ENCODE peak calls at places on chromosomes 5 and 9, in nine cellular contexts. B, G, T, W, F, M, K, S and X are unnamed samples.
A peak's percentile ranks its signal among the peaks of the same experiment; 100 is the strongest.

GRCh38 chr9:33225319-33226152 is 14.4 kb upstream of the SPINK4 start:
- DNase-seq in B (peak; percentile 78), G (no peak), T (no peak), W (no peak), F (peak; percentile 60), M (peak; percentile 50), K (no peak), S (peak; percentile 84), X (no peak)

GRCh38 chr5:67813879-67814539 is 401.5 kb upstream of the PIK3R1 start:
- DNase-seq in B (no peak), G (no peak), T (no peak), W (no peak), F (no peak), M (no peak), K (no peak), S (no peak), X (no peak)

GRCh38 chr5:16616536-16617271 is at the start of gene RETREG1:
- DNase-seq in B (peak; percentile 71), G (peak; percentile 49), T (peak; percentile 73), W (peak; percentile 93), F (peak; percentile 72), M (peak; percentile 19), K (peak; percentile 82), S (no peak), X (no peak)

GRCh38 chr9:130143974-130144373 is 28.2 kb upstream of the NCS1 start:
- DNase-seq in B (no peak), G (no peak), T (peak; percentile 68), W (no peak), F (peak; percentile 93), M (no peak), K (peak; percentile 79), S (peak; percentile 42), X (no peak)

GRCh38 chr5:42513246-42513645 is 90.0 kb downstream of the GHR start:
- DNase-seq in B (no peak), G (no peak), T (no peak), W (no peak), F (no peak), M (no peak), K (no peak), S (no peak), X (no peak)

GRCh38 chr5:153157156-153157555 is 333.3 kb upstream of the GRIA1 start:
- DNase-seq in B (no peak), G (no peak), T (no peak), W (no peak), F (no peak), M (no peak), K (no peak), S (no peak), X (no peak)

GRCh38 chr5:127549551-127549950 is 32.1 kb downstream of the PRRC1 start:
- DNase-seq in B (peak; percentile 29), G (no peak), T (no peak), W (no peak), F (no peak), M (no peak), K (no peak), S (no peak), X (no peak)

GRCh38 chr5:62296998-62297397 is 9.0 kb upstream of the KIF2A start:
- DNase-seq in B (no peak), G (no peak), T (no peak), W (no peak), F (no peak), M (no peak), K (no peak), S (no peak), X (no peak)

GRCh38 chr9:136511670-136512592 is 29.1 kb upstream of the SEC16A start:
- DNase-seq in B (no peak), G (no peak), T (peak; percentile 61), W (peak; percentile 88), F (peak; percentile 39), M (no peak), K (peak; percentile 78), S (no peak), X (no peak)

GRCh38 chr5:107277485-107278040 is 393.2 kb downstream of the EFNA5 start:
- DNase-seq in B (no peak), G (no peak), T (no peak), W (no peak), F (no peak), M (no peak), K (no peak), S (no peak), X (no peak)

GRCh38 chr5:173885481-173886010 is 2.6 kb upstream of the CPEB4 start:
- DNase-seq in B (no peak), G (no peak), T (no peak), W (no peak), F (no peak), M (no peak), K (no peak), S (no peak), X (no peak)

GRCh38 chr5:72608297-72608696 is 101.1 kb upstream of the ZNF366 start:
- DNase-seq in B (no peak), G (no peak), T (peak; percentile 39), W (no peak), F (no peak), M (no peak), K (no peak), S (peak; percentile 76), X (no peak)

GRCh38 chr5:10704949-10705621 is 55.9 kb downstream of the DAP start:
- DNase-seq in B (no peak), G (no peak), T (no peak), W (no peak), F (no peak), M (no peak), K (no peak), S (peak; percentile 86), X (no peak)

GRCh38 chr5:66867622-66868322 is 271.6 kb downstream of the MAST4 start:
- DNase-seq in B (no peak), G (no peak), T (no peak), W (no peak), F (no peak), M (no peak), K (no peak), S (no peak), X (no peak)

GRCh38 chr9:93603011-93603410 is 26.6 kb downstream of the PHF2 start:
- DNase-seq in B (no peak), G (no peak), T (no peak), W (no peak), F (no peak), M (no peak), K (no peak), S (no peak), X (peak; percentile 64)

GRCh38 chr5:137090151-137090550 is 409.0 kb downstream of the SPOCK1 start:
- DNase-seq in B (no peak), G (no peak), T (no peak), W (no peak), F (no peak), M (no peak), K (no peak), S (no peak), X (no peak)

GRCh38 chr5:171425596-171426244 is 6.3 kb downstream of the FGF18 start:
- DNase-seq in B (no peak), G (no peak), T (peak; percentile 3), W (peak; percentile 29), F (no peak), M (no peak), K (no peak), S (no peak), X (no peak)

GRCh38 chr5:129496875-129497274 is 36.8 kb downstream of the ADAMTS19 start:
- DNase-seq in B (no peak), G (no peak), T (no peak), W (no peak), F (no peak), M (no peak), K (no peak), S (no peak), X (no peak)

DNA sequence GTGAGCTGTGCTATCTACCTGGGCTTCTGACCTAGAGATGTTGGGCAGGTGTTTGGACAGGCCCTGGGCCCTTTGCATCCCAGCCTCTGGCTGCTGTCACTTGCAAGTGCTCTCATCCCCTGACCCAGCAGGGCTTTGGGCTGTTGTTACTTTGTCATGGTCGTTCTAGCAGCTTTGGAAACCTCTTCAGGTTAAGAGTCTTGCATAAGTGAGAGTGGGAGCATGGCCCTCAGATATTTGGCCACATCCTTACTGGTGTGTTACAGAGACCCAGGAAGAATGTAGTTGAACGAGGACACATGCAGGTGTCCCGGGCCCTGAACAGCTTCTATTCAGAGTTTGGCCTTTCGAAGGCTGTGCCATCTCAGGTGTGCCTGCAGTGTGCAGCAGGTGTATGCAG is 4.5 kb downstream of the TENT4A start:
- DNase-seq in B (no peak), G (no peak), T (no peak), W (no peak), F (peak; percentile 40), M (no peak), K (no peak), S (no peak), X (peak; percentile 79)
- H3K4me1 ChIP-seq in B (peaks cover 13% of the 10 kb centered on the region), G (peaks cover 40% of the 10 kb centered on the region), T (peaks cover 39% of the 10 kb centered on the region), W (peaks cover 80% of the 10 kb centered on the region), F (peaks cover 45% of the 10 kb centered on the region), M (peaks cover 80% of the 10 kb centered on the region), K (peaks cover 80% of the 10 kb centered on the region), S (peaks cover 41% of the 10 kb centered on the region), X (peaks cover 80% of the 10 kb centered on the region)

DNA sequence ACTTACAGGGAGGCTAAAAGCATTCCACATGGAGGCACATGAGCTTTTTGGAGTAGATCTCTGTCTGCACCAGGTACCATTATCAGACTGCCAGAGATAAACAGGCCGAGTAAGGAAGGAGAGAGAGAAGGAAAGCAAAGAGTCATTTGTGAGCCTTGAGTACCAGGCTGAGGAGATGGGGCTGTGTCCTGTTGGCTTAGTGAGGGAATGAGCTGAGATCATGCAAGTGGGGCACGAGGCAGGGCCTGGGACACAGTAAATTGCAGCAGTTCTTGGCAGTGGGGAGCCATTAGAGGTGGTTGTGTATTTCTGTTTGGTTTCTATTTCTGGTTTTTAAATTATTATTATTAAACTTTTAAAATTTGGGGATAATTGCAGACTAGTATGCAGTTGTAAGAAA is 53.3 kb downstream of the TSTD2 start:
- DNase-seq in B (no peak), G (no peak), T (no peak), W (no peak), F (no peak), M (peak; percentile 14), K (no peak), S (no peak), X (no peak)
- TF ChIP-seq POLR2A in B (no peak), G (no peak), T (no peak), W (no peak), F (no peak), M (no peak), K (no peak), S (no peak), X (no peak)

DNA sequence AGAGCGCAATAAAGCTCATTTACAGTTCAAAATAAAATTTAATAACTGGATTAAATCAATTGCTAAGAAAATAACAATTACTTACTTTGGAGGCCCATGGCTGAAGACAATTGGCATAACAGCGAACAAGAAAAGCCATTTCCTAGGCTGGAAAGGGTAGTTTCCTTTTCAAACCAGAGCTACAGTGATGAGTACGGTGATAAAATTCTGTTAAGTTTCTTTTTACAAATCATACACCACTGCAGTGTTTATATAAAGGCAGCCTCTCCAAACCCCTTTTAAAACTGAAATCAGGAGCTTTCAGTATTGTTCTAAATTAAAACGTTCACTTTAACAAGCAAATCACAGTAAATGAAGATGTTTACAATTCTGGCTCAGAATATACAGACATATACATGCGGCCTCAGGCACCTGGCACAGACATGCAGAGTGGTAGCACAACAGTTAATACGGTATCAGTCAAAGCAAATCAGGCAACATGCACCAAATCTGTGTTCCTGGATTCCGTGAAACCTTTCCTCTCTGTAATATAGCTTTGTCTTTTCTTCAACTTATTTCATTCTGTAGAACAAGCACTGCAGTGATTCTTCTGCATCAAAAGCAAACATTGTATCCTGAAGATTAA is 102.9 kb downstream of the RAPGEF6 start:
- DNase-seq in B (no peak), G (no peak), T (no peak), W (no peak), F (no peak), M (no peak), K (no peak), S (no peak), X (no peak)
- H3K4me1 ChIP-seq in B (no peaks in the 10 kb centered on the region), G (peaks cover 36% of the 10 kb centered on the region), T (no peaks in the 10 kb centered on the region), W (peaks cover 53% of the 10 kb centered on the region), F (no peaks in the 10 kb centered on the region), M (peaks cover 37% of the 10 kb centered on the region), K (peaks cover 50% of the 10 kb centered on the region), S (peaks cover 4% of the 10 kb centered on the region), X (peaks cover 19% of the 10 kb centered on the region)

GRCh38 chr5:65198777-65199120 is 283.0 kb downstream of the ADAMTS6 start:
- DNase-seq in B (no peak), G (peak; percentile 33), T (no peak), W (no peak), F (no peak), M (no peak), K (no peak), S (peak; percentile 99), X (no peak)
- TF ChIP-seq POLR2A in B (no peak), G (no peak), T (no peak), W (no peak), F (no peak), M (no peak), K (no peak), S (no peak), X (no peak)